ENCODE peak calls at places on chromosome 19, in seven cellular contexts. S, O, Q, W, B, K and I are unnamed samples.

GRCh38 chr19:6616011-6616410 is 25.1 kb upstream of the CD70 start:
- DNase-seq in W (peak), B (no peak), O (no peak), S (no peak), K (no peak), Q (no peak), I (no peak)

GRCh38 chr19:58563034-58563573 is 4.7 kb upstream of the UBE2M start:
- DNase-seq in O (peak), Q (peak), K (no peak), S (peak), B (no peak), W (no peak), I (no peak)

GRCh38 chr19:29665826-29666633 is 769 bp downstream of the PLEKHF1 start:
- DNase-seq in B (no peak), O (no peak), Q (no peak), W (no peak), K (no peak), S (peak), I (no peak)

GRCh38 chr19:8335343-8336071 is 7.6 kb downstream of the KANK3 start:
- DNase-seq in K (peak), S (no peak), O (no peak), Q (peak), B (no peak), W (no peak), I (no peak)

GRCh38 chr19:42421591-42422031 is 5.6 kb downstream of the LIPE start:
- DNase-seq in O (no peak), Q (no peak), S (peak), B (no peak), K (no peak), W (no peak), I (no peak)

GRCh38 chr19:42386974-42387707 is 3.0 kb downstream of the CNFN start:
- DNase-seq in W (peak), S (peak), B (no peak), Q (peak), O (peak), K (peak), I (peak)

GRCh38 chr19:55638864-55639359 is 1.9 kb upstream of the ZNF580 start:
- DNase-seq in K (peak), B (no peak), O (no peak), W (no peak), S (no peak), Q (peak), I (no peak)

GRCh38 chr19:49229416-49229815 is 71.8 kb downstream of the TRPM4 start:
- DNase-seq in W (no peak), S (no peak), K (no peak), B (no peak), Q (no peak), O (no peak), I (no peak)

GRCh38 chr19:17753976-17754375 is 2.7 kb downstream of the FCHO1 start:
- DNase-seq in K (peak), B (no peak), W (no peak), O (no peak), S (no peak), Q (no peak), I (no peak)

GRCh38 chr19:958967-959685 is 25.0 kb upstream of the WDR18 start:
- DNase-seq in W (no peak), B (no peak), S (no peak), K (no peak), O (peak), Q (no peak), I (peak)